ENCODE peak calls at places on chromosomes 16 and 17, in seven cellular contexts. R is cardiac muscle cell, O is amniotic stem cell, X is KBM-7, D is heart right ventricle, W is D341Med, S is RWPE2. F is an unnamed sample.
A peak's percentile ranks its signal among the peaks of the same experiment; 100 is the strongest.

GRCh38 chr16:86732621-86733297 is 154.4 kb downstream of the FOXL1 start:
- DNase-seq in W (no peak), O (no peak), D (no peak), R (peak; percentile 40), X (no peak), S (no peak), F (no peak)

GRCh38 chr17:13874134-13874533 is 195.2 kb upstream of the COX10 start:
- DNase-seq in W (no peak), S (no peak), R (no peak), X (no peak), O (no peak), D (no peak), F (no peak)

GRCh38 chr16:87877942-87878507 is 8.7 kb upstream of the SLC7A5 start:
- DNase-seq in R (no peak), X (no peak), O (no peak), W (no peak), D (no peak), S (no peak), F (no peak)

GRCh38 chr16:72894291-72895151 is 153.4 kb downstream of the ZFHX3 start:
- DNase-seq in X (no peak), D (peak; percentile 58), O (no peak), R (no peak), S (no peak), W (no peak), F (no peak)

GRCh38 chr17:6269474-6269873 is 165.4 kb downstream of the AIPL1 start:
- DNase-seq in W (no peak), R (peak; percentile 89), X (peak; percentile 30), D (no peak), S (no peak), O (peak; percentile 10), F (peak; percentile 1)

GRCh38 chr16:425740-426114 is 278 bp downstream of the RAB11FIP3 start:
- DNase-seq in O (no peak), X (no peak), S (no peak), W (peak; percentile 84), D (no peak), R (peak; percentile 47), F (no peak)

GRCh38 chr17:83200746-83201145 is 121.3 kb downstream of the METRNL start:
- DNase-seq in X (no peak), O (no peak), D (peak; percentile 3), R (no peak), W (peak; percentile 29), S (peak; percentile 38), F (no peak)

GRCh38 chr16:55842369-55843104 is 9.6 kb upstream of the CES1 start:
- DNase-seq in O (peak; percentile 26), R (peak; percentile 69), S (no peak), X (peak; percentile 55), W (peak; percentile 53), D (peak; percentile 35), F (peak; percentile 16)

GRCh38 chr17:57875109-57876022 is 25.5 kb upstream of the MRPS23 start:
- DNase-seq in R (peak; percentile 60), W (no peak), S (peak; percentile 96), X (peak; percentile 90), D (peak; percentile 82), O (peak; percentile 90), F (no peak)

GRCh38 chr16:645852-646678 is 3.1 kb upstream of the WDR90 start:
- DNase-seq in D (peak; percentile 70), W (no peak), X (no peak), S (no peak), R (no peak), O (no peak), F (no peak)

GRCh38 chr16:56672761-56673536 is 3.3 kb downstream of the MT1H start:
- DNase-seq in R (no peak), X (no peak), O (no peak), W (no peak), S (no peak), D (no peak), F (no peak)

GRCh38 chr17:36667922-36668321 is 66.5 kb downstream of the MRM1 start:
- DNase-seq in X (no peak), W (no peak), R (no peak), D (no peak), O (no peak), S (no peak), F (no peak)

GRCh38 chr16:46721885-46722284 is 26.3 kb downstream of the MYLK3 start:
- DNase-seq in X (no peak), W (no peak), D (no peak), S (no peak), R (no peak), O (no peak), F (no peak)

GRCh38 chr17:51992864-51993413 is 165.6 kb downstream of the CA10 start:
- DNase-seq in S (no peak), R (no peak), W (no peak), D (no peak), O (no peak), X (no peak), F (no peak)

GRCh38 chr17:80619535-80620235 is 75.0 kb downstream of the RPTOR start:
- DNase-seq in O (no peak), X (no peak), S (no peak), R (no peak), W (no peak), D (no peak), F (no peak)

GRCh38 chr16:47713225-47713595 is 252.1 kb downstream of the PHKB start:
- DNase-seq in O (no peak), D (no peak), W (no peak), R (no peak), X (peak; percentile 14), S (no peak), F (no peak)

GRCh38 chr17:20992987-20993862 is 49.6 kb downstream of the USP22 start:
- DNase-seq in R (peak; percentile 71), O (peak; percentile 26), X (peak; percentile 79), W (peak; percentile 88), S (no peak), D (peak; percentile 56), F (peak; percentile 51)

GRCh38 chr17:62882878-62883277 is 74.8 kb upstream of the MARCHF10 start:
- DNase-seq in W (no peak), S (no peak), X (no peak), D (no peak), O (no peak), R (no peak), F (peak; percentile 87)

GRCh38 chr16:81429045-81429521 is 15.5 kb upstream of the CMIP start:
- DNase-seq in X (peak; percentile 55), R (peak; percentile 48), D (no peak), W (peak; percentile 66), O (no peak), S (no peak), F (peak; percentile 60)

GRCh38 chr16:88344411-88345030 is 38.2 kb upstream of the ZNF469 start:
- DNase-seq in S (peak; percentile 65), D (no peak), R (no peak), W (no peak), X (no peak), O (no peak), F (no peak)

GRCh38 chr16:47519037-47519436 is 57.9 kb downstream of the PHKB start:
- DNase-seq in S (no peak), D (no peak), R (no peak), W (no peak), O (no peak), X (no peak), F (no peak)

GRCh38 chr16:2150418-2151187 is 2.2 kb downstream of the RAB26 start:
- DNase-seq in W (peak; percentile 85), R (no peak), O (no peak), D (no peak), X (peak; percentile 68), S (peak; percentile 74), F (no peak)

GRCh38 chr17:10743316-10744009 is 13.6 kb upstream of the TMEM220 start:
- DNase-seq in X (no peak), O (no peak), R (no peak), S (no peak), W (no peak), D (no peak), F (no peak)

GRCh38 chr17:75625813-75626486 is 7.3 kb upstream of the SMIM5 start:
- DNase-seq in W (peak; percentile 90), D (no peak), X (peak; percentile 32), S (no peak), R (peak; percentile 75), O (no peak), F (no peak)

GRCh38 chr17:61354895-61355294 is 44.7 kb upstream of the TBX2 start:
- DNase-seq in W (no peak), X (no peak), R (peak; percentile 45), S (no peak), D (no peak), O (no peak), F (no peak)

GRCh38 chr16:81514041-81514559 is 69.5 kb downstream of the CMIP start:
- DNase-seq in O (no peak), R (no peak), W (no peak), X (peak; percentile 76), S (no peak), D (no peak), F (no peak)

GRCh38 chr17:63546308-63547082 is 3.8 kb upstream of the DCAF7 start:
- DNase-seq in X (no peak), S (no peak), O (no peak), W (peak; percentile 26), R (no peak), D (no peak), F (no peak)

F was measured in AML-193.